ENCODE peak calls at places on chromosomes 7 and 10, in eight cellular contexts. C is CMK, P is anterior cingulate cortex, M is skeletal muscle cell, A is HFF-Myc, O is dorsolateral prefrontal cortex, X is left cardiac atrium, F is iPS DF 6.9. H is an unnamed sample.

GRCh38 chr10:99372546-99373271 is 43.6 kb downstream of the CNNM1 start:
- DNase-seq in C (no peak), P (no peak), M (peak; percentile 25), A (no peak), O (no peak), X (no peak), F (no peak), H (no peak)

GRCh38 chr10:17092986-17093803 is 36.4 kb downstream of the CUBN start:
- DNase-seq in C (no peak), P (no peak), M (no peak), A (no peak), O (no peak), X (no peak), F (no peak), H (no peak)

GRCh38 chr10:9038146-9038714 is 983.7 kb downstream of the GATA3 start:
- DNase-seq in C (no peak), P (no peak), M (no peak), A (no peak), O (no peak), X (peak; percentile 22), F (no peak), H (no peak)

GRCh38 chr7:91628742-91629141 is 251.8 kb downstream of the MTERF1 start:
- DNase-seq in C (no peak), P (no peak), M (no peak), A (no peak), O (no peak), X (no peak), F (no peak), H (no peak)

GRCh38 chr7:91357929-91358328 is 93.7 kb downstream of the FZD1 start:
- DNase-seq in C (no peak), P (no peak), M (no peak), A (no peak), O (no peak), X (no peak), F (no peak), H (no peak)

GRCh38 chr10:92440578-92440977 is 133.3 kb downstream of the IDE start:
- DNase-seq in C (no peak), P (no peak), M (no peak), A (no peak), O (no peak), X (no peak), F (no peak), H (no peak)

GRCh38 chr7:155405399-155406318 is 52.3 kb upstream of the EN2 start:
- DNase-seq in C (no peak), P (peak; percentile 29), M (no peak), A (no peak), O (no peak), X (no peak), F (no peak), H (no peak)

GRCh38 chr10:4825868-4826787 is at the start of gene AKR1E2:
- DNase-seq in C (no peak), P (peak; percentile 80), M (peak; percentile 60), A (no peak), O (peak; percentile 92), X (peak; percentile 92), F (peak; percentile 58), H (no peak)

GRCh38 chr10:68208424-68209042 is 23.4 kb downstream of the ATOH7 start:
- DNase-seq in C (no peak), P (peak; percentile 5), M (peak; percentile 38), A (peak; percentile 67), O (peak; percentile 50), X (no peak), F (peak; percentile 73), H (peak; percentile 9)

GRCh38 chr10:91603931-91604331 is 28.9 kb downstream of the PPP1R3C start:
- DNase-seq in C (no peak), P (no peak), M (no peak), A (no peak), O (no peak), X (no peak), F (no peak), H (no peak)

GRCh38 chr7:91949221-91950009 is 8.8 kb downstream of the AKAP9 start:
- DNase-seq in C (no peak), P (no peak), M (no peak), A (no peak), O (no peak), X (no peak), F (no peak), H (no peak)

GRCh38 chr7:151793531-151793935 is 83.4 kb downstream of the PRKAG2 start:
- DNase-seq in C (no peak), P (no peak), M (no peak), A (no peak), O (peak; percentile 28), X (peak; percentile 66), F (no peak), H (no peak)

GRCh38 chr10:79019961-79020491 is 48.7 kb upstream of the ZMIZ1 start:
- DNase-seq in C (peak; percentile 34), P (no peak), M (peak; percentile 25), A (no peak), O (peak; percentile 15), X (peak; percentile 71), F (no peak), H (no peak)